ENCODE peak calls at places on chromosome 21, in eight cellular contexts. O is left ventricle myocardium inferior, V is Karpas-422, E is A549, I is thoracic aorta, Y is Peyer's patch, K is endodermal cell, Q is uterus. H is an unnamed sample.

GRCh38 chr21:46226920-46227599 is 1.5 kb downstream of the LSS start:
- DNase-seq in O (no peak), V (peak; percentile 76), E (no peak), I (no peak), Y (no peak), K (peak; percentile 67), Q (no peak), H (no peak)

GRCh38 chr21:37207441-37208009 is 59.6 kb downstream of the VPS26C start:
- DNase-seq in O (no peak), V (peak; percentile 58), E (no peak), I (no peak), Y (peak; percentile 27), K (no peak), Q (no peak), H (peak; percentile 61)

GRCh38 chr21:35840949-35841348 is 219.4 kb downstream of the SETD4 start:
- DNase-seq in O (no peak), V (no peak), E (no peak), I (no peak), Y (no peak), K (peak; percentile 25), Q (no peak), H (no peak)

GRCh38 chr21:26546698-26547097 is 26.4 kb downstream of the CYYR1 start:
- DNase-seq in O (peak; percentile 22), V (no peak), E (no peak), I (no peak), Y (no peak), K (no peak), Q (peak; percentile 54), H (no peak)

GRCh38 chr21:17512245-17513213 is at the start of gene CXADR:
- DNase-seq in O (peak; percentile 74), V (no peak), E (peak; percentile 81), I (no peak), Y (peak; percentile 50), K (peak; percentile 97), Q (peak; percentile 44), H (peak; percentile 42)

GRCh38 chr21:42039911-42040351 is 29.8 kb upstream of the ZBTB21 start:
- DNase-seq in O (peak; percentile 47), V (no peak), E (no peak), I (no peak), Y (no peak), K (no peak), Q (peak; percentile 36), H (no peak)

GRCh38 chr21:24223625-24224024 is 1383.7 kb downstream of the MRPL39 start:
- DNase-seq in O (no peak), V (no peak), E (no peak), I (no peak), Y (no peak), K (no peak), Q (no peak), H (no peak)

GRCh38 chr21:35511298-35512162 is 462.4 kb upstream of the RUNX1 start:
- DNase-seq in O (no peak), V (no peak), E (no peak), I (no peak), Y (no peak), K (no peak), Q (no peak), H (no peak)

GRCh38 chr21:26236281-26236680 is 65.7 kb upstream of the APP start:
- DNase-seq in O (no peak), V (no peak), E (no peak), I (no peak), Y (no peak), K (peak; percentile 24), Q (no peak), H (no peak)

GRCh38 chr21:42063206-42063577 is 7.9 kb upstream of the UMODL1 start:
- DNase-seq in O (no peak), V (peak; percentile 73), E (no peak), I (no peak), Y (peak; percentile 76), K (no peak), Q (no peak), H (no peak)

GRCh38 chr21:17191346-17191993 is 321.4 kb upstream of the CXADR start:
- DNase-seq in O (no peak), V (no peak), E (no peak), I (no peak), Y (no peak), K (no peak), Q (no peak), H (no peak)

GRCh38 chr21:43973634-43973955 is 38.5 kb upstream of the TRAPPC10 start:
- DNase-seq in O (no peak), V (no peak), E (no peak), I (no peak), Y (no peak), K (no peak), Q (no peak), H (no peak)

GRCh38 chr21:43970551-43970950 is 41.6 kb upstream of the TRAPPC10 start:
- DNase-seq in O (no peak), V (no peak), E (no peak), I (no peak), Y (no peak), K (no peak), Q (no peak), H (no peak)

GRCh38 chr21:43971992-43972255 is 40.2 kb upstream of the TRAPPC10 start:
- DNase-seq in O (no peak), V (no peak), E (no peak), I (no peak), Y (no peak), K (no peak), Q (no peak), H (no peak)

GRCh38 chr21:43972850-43973633 is 39.1 kb upstream of the TRAPPC10 start:
- DNase-seq in O (no peak), V (no peak), E (no peak), I (no peak), Y (no peak), K (no peak), Q (no peak), H (no peak)

DNA sequence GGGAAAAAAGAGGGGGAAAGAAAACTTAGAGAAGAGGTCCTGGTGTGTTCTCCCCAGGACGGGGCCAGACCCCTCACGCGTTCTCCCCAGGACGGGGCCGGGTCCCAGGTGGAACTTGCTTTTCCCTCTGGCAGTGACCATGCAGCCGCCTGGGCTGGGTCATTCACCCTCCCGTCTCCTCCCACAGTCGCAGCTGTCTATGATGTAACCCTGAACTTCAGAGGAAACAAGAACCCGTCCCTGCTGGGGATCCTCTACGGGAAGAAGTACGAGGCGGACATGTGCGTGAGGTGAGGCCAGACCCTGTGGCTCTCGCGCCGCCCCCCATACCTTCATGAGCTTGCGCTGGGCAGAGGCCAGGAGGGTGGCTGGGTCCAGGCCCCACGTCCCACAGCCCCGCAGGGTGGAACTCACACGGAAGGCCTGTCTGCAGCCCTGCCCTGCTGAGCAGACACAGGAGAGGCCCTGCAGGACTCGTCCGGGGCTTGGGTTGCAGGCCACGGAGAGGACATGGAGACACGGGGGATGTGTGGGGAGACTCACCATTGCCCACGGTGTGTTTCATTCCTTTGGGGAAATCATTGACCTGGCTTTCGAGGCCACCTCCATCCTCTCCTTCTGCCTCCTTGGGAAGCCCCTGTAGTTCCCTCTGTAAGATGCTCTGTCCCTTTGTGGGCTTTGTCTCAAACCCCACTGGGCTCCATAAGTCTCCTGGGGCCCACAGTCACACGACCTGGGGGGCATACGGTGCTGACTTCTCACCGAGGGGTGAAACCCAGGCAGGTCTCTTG is 40.7 kb upstream of the TRAPPC10 start:
- DNase-seq in O (peak; percentile 44), V (no peak), E (no peak), I (no peak), Y (no peak), K (no peak), Q (no peak), H (peak; percentile 11)
- H3K4me1 ChIP-seq in O (peaks cover 13% of the 10 kb centered on the region), V (peaks cover 3% of the 10 kb centered on the region), E (no peaks in the 10 kb centered on the region), I (no peaks in the 10 kb centered on the region), Y (peaks cover 6% of the 10 kb centered on the region), K (no peaks in the 10 kb centered on the region), Q (no peaks in the 10 kb centered on the region), H (peaks cover 7% of the 10 kb centered on the region)

GRCh38 chr21:44298301-44298700 is 1.6 kb upstream of the PFKL start:
- DNase-seq in O (no peak), V (no peak), E (no peak), I (no peak), Y (no peak), K (no peak), Q (no peak), H (no peak)
- H3K4me1 ChIP-seq in O (peaks cover 74% of the 10 kb centered on the region), V (peaks cover 30% of the 10 kb centered on the region), E (peaks cover 28% of the 10 kb centered on the region), I (peaks cover 47% of the 10 kb centered on the region), Y (peaks cover 44% of the 10 kb centered on the region), K (peaks cover 3% of the 10 kb centered on the region), Q (peaks cover 16% of the 10 kb centered on the region), H (peaks cover 32% of the 10 kb centered on the region)

DNA sequence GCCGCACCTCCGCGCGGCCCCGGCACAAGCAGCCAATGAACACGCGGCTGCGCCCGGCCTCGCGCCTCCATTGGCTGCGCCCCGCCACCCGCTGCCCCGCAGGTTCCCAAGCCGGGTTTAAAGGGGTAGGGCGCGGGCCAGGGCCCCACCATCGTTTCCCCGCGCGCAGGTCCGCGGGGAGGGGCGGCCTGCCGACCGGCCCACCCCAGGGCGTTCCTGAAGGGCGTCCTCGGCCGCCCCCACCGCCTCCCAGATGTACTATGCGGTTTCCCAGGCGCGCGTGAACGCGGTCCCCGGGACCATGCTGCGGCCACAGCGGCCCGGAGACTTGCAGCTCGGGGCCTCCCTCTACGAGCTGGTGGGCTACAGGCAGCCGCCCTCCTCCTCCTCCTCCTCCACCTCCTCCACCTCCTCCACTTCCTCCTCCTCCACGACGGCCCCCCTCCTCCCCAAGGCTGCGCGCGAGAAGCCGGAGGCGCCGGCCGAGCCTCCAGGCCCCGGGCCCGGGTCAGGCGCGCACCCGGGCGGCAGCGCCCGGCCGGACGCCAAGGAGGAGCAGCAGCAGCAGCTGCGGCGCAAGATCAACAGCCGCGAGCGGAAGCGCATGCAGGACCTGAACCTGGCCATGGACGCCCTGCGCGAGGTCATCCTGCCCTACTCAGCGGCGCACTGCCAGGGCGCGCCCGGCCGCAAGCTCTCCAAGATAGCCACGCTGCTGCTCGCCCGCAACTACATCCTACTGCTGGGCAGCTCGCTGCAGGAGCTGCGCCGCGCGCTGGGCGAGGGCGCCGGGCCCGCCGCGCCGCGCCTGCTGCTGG is at the start of gene OLIG1:
- DNase-seq in O (peak; percentile 67), V (no peak), E (peak; percentile 55), I (no peak), Y (no peak), K (peak; percentile 92), Q (no peak), H (peak; percentile 67)
- H3K4me1 ChIP-seq in O (peaks cover 26% of the 10 kb centered on the region), V (peaks cover 18% of the 10 kb centered on the region), E (peaks cover 4% of the 10 kb centered on the region), I (peaks cover 25% of the 10 kb centered on the region), Y (peaks cover 25% of the 10 kb centered on the region), K (peaks cover 6% of the 10 kb centered on the region), Q (peaks cover 16% of the 10 kb centered on the region), H (peaks cover 14% of the 10 kb centered on the region)

GRCh38 chr21:38295997-38296764 is 39.4 kb downstream of the KCNJ15 start:
- DNase-seq in O (no peak), V (no peak), E (no peak), I (no peak), Y (no peak), K (no peak), Q (no peak), H (no peak)

GRCh38 chr21:38293113-38293512 is 36.3 kb downstream of the KCNJ15 start:
- DNase-seq in O (no peak), V (no peak), E (no peak), I (no peak), Y (no peak), K (no peak), Q (no peak), H (no peak)

GRCh38 chr21:38290809-38291208 is 34.0 kb downstream of the KCNJ15 start:
- DNase-seq in O (no peak), V (no peak), E (no peak), I (no peak), Y (no peak), K (no peak), Q (no peak), H (no peak)

GRCh38 chr21:38293765-38294164 is 37.0 kb downstream of the KCNJ15 start:
- DNase-seq in O (no peak), V (no peak), E (no peak), I (no peak), Y (no peak), K (no peak), Q (no peak), H (no peak)

GRCh38 chr21:38291875-38292274 is 35.1 kb downstream of the KCNJ15 start:
- DNase-seq in O (no peak), V (no peak), E (no peak), I (no peak), Y (no peak), K (no peak), Q (no peak), H (no peak)
- H3K4me1 ChIP-seq in O (peaks cover 25% of the 10 kb centered on the region), V (no peaks in the 10 kb centered on the region), E (peaks cover 40% of the 10 kb centered on the region), I (peaks cover 13% of the 10 kb centered on the region), Y (no peaks in the 10 kb centered on the region), K (no peaks in the 10 kb centered on the region), Q (no peaks in the 10 kb centered on the region), H (no peaks in the 10 kb centered on the region)